ENCODE peak calls at places on chromosome 1, in five cellular contexts. E is hepatocyte; L is CD8-positive, alpha-beta memory T cell; C is astrocyte of the cerebellum; Q is OCI-LY7. A is an unnamed sample.

GRCh38 chr1:28122183-28122582 is 33.8 kb upstream of the EYA3 start:
- DNase-seq in E (no peak), L (no peak), C (peak), Q (no peak), A (no peak)

GRCh38 chr1:154324669-154325582 is at the start of gene ATP8B2:
- DNase-seq in E (peak), L (peak), C (no peak), Q (peak), A (no peak)

GRCh38 chr1:158098256-158098655 is 82.4 kb upstream of the CD1D start:
- DNase-seq in E (no peak), L (no peak), C (no peak), Q (no peak), A (no peak)

GRCh38 chr1:85015826-85016225 is 18.9 kb upstream of the MCOLN2 start:
- DNase-seq in E (no peak), L (no peak), C (no peak), Q (no peak), A (no peak)

GRCh38 chr1:6956488-6957159 is 171.4 kb downstream of the CAMTA1 start:
- DNase-seq in E (no peak), L (no peak), C (no peak), Q (no peak), A (no peak)

GRCh38 chr1:33010946-33011731 is 25.5 kb downstream of the AK2 start:
- DNase-seq in E (no peak), L (no peak), C (no peak), Q (no peak), A (peak)

GRCh38 chr1:37513795-37514349 is 694 bp downstream of the MEAF6 start:
- DNase-seq in E (peak), L (peak), C (no peak), Q (peak), A (no peak)

GRCh38 chr1:6474815-6475282 is 8.9 kb upstream of the TNFRSF25 start:
- DNase-seq in E (no peak), L (no peak), C (no peak), Q (no peak), A (no peak)

GRCh38 chr1:79089946-79090345 is 83.4 kb upstream of the ADGRL4 start:
- DNase-seq in E (no peak), L (no peak), C (no peak), Q (no peak), A (no peak)

GRCh38 chr1:4088676-4089075 is 188.6 kb upstream of the C1orf174 start:
- DNase-seq in E (no peak), L (no peak), C (no peak), Q (no peak), A (no peak)

GRCh38 chr1:8817413-8818324 is at the start of gene RERE:
- DNase-seq in E (peak), L (peak), C (peak), Q (peak), A (peak)

GRCh38 chr1:212040629-212041028 is 5.1 kb downstream of the DTL start:
- DNase-seq in E (no peak), L (no peak), C (no peak), Q (no peak), A (no peak)
- H3K4me3 ChIP-seq in E (no peak), L (no peak), C (no peak), Q (peak), A (no peak)

GRCh38 chr1:164589961-164590507 is 31.1 kb downstream of the PBX1 start:
- DNase-seq in E (no peak), L (no peak), C (no peak), Q (no peak), A (no peak)
- H3K4me3 ChIP-seq in E (no peak), L (no peak), C (no peak), Q (no peak), A (no peak)

GRCh38 chr1:160401972-160402795 is 1.8 kb downstream of the VANGL2 start:
- DNase-seq in E (peak), L (no peak), C (no peak), Q (no peak), A (no peak)

GRCh38 chr1:160401487-160401805 is 1.1 kb downstream of the VANGL2 start:
- DNase-seq in E (no peak), L (no peak), C (no peak), Q (no peak), A (no peak)

GRCh38 chr1:160400284-160400645 is at the start of gene VANGL2:
- DNase-seq in E (peak), L (peak), C (peak), Q (peak), A (no peak)

GRCh38 chr1:160399544-160400283 is 650 bp upstream of the VANGL2 start:
- DNase-seq in E (no peak), L (no peak), C (no peak), Q (no peak), A (no peak)

GRCh38 chr1:160400646-160401486 is 502 bp downstream of the VANGL2 start:
- DNase-seq in E (peak), L (peak), C (no peak), Q (peak), A (no peak)
- H3K4me3 ChIP-seq in E (peak), L (peak), C (peak), Q (peak), A (no peak)

GRCh38 chr1:220751130-220751529 is 3.0 kb downstream of the MTARC2 start:
- DNase-seq in E (no peak), L (no peak), C (no peak), Q (no peak), A (no peak)

GRCh38 chr1:220750126-220750525 is 2.0 kb downstream of the MTARC2 start:
- DNase-seq in E (no peak), L (no peak), C (no peak), Q (no peak), A (no peak)

GRCh38 chr1:220742520-220742919 is 5.6 kb upstream of the MTARC2 start:
- DNase-seq in E (no peak), L (no peak), C (no peak), Q (no peak), A (no peak)

GRCh38 chr1:220747426-220748090 is 564 bp upstream of the MTARC2 start:
- DNase-seq in E (no peak), L (no peak), C (no peak), Q (no peak), A (no peak)

GRCh38 chr1:220748091-220748934 is at the start of gene MTARC2:
- DNase-seq in E (peak), L (no peak), C (no peak), Q (no peak), A (peak)
- H3K4me3 ChIP-seq in E (peak), L (no peak), C (peak), Q (no peak), A (peak)

GRCh38 chr1:243842978-243843490 is 7.0 kb downstream of the AKT3 start:
- DNase-seq in E (peak), L (no peak), C (peak), Q (no peak), A (peak)
- H3K4me3 ChIP-seq in E (no peak), L (no peak), C (no peak), Q (no peak), A (no peak)

GRCh38 chr1:244165021-244165420 is 113.9 kb downstream of the ZBTB18 start:
- DNase-seq in E (no peak), L (no peak), C (no peak), Q (no peak), A (no peak)

GRCh38 chr1:244163131-244163530 is 112.0 kb downstream of the ZBTB18 start:
- DNase-seq in E (no peak), L (no peak), C (no peak), Q (no peak), A (no peak)

GRCh38 chr1:244164563-244164890 is 113.4 kb downstream of the ZBTB18 start:
- DNase-seq in E (no peak), L (no peak), C (no peak), Q (no peak), A (no peak)

GRCh38 chr1:244165701-244166100 is 114.6 kb downstream of the ZBTB18 start:
- DNase-seq in E (no peak), L (no peak), C (no peak), Q (no peak), A (no peak)

DNA sequence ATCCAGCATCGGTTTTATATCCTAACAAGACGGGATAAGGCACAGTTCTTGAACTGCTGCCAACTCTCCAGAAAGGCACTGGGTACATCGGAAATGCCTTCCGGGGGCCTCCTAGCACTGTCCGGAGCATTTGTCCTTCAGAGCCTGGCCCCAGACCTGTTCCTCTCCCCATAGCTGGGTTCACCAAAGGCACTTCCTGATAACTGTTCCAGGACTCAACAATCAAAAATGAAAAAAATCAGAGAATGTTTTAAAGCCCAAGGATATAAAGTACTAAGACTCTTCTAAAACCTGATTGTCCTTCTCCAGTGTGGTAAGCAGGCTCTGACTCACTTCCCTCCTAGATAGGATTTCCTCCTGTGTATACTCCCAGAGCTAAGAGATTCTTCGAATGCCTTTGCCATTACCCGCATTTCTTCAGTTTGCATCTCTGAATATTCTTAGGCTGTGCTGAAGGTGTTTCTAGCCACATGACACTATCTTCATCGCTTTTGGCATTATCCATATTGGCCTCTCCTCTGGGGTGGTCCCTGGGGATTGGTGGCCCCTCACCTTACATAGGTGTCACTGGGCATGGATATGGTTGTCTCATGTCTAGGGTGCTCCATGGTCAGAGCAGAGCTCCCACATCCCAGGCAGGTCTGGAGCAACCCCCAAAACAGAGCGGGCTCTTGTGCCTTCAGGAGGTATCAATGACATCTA is 112.9 kb downstream of the ZBTB18 start:
- DNase-seq in E (peak), L (no peak), C (peak), Q (no peak), A (peak)
- H3K4me3 ChIP-seq in E (no peak), L (no peak), C (peak), Q (no peak), A (no peak)

A was measured in AG09309.